ENCODE peak calls at places on chromosomes 3 and 15, in ten cellular contexts. N is transverse colon, Z is caudate nucleus, D is neuronal stem cell, H is astrocyte, W is stomach, L is mammary epithelial cell, O is pancreas, Q is tibial nerve, K is sigmoid colon. E is an unnamed sample.

GRCh38 chr3:43248194-43248593 is 38.1 kb upstream of the SNRK start:
- DNase-seq in N (no peak), Z (peak), D (no peak), H (no peak), W (no peak), L (no peak), O (no peak), Q (no peak), K (no peak), E (no peak)

GRCh38 chr15:36040173-36040572 is 494.2 kb upstream of the DPH6 start:
- DNase-seq in N (no peak), Z (no peak), D (no peak), H (no peak), W (no peak), L (no peak), O (no peak), Q (no peak), K (no peak), E (no peak)

GRCh38 chr3:197680955-197681521 is 55.7 kb downstream of the RUBCN start:
- DNase-seq in N (no peak), Z (no peak), D (no peak), H (no peak), W (no peak), L (no peak), O (peak), Q (no peak), K (no peak), E (no peak)

GRCh38 chr3:192367616-192368015 is 359.7 kb downstream of the FGF12 start:
- DNase-seq in N (no peak), Z (no peak), D (no peak), H (no peak), W (no peak), L (no peak), O (no peak), Q (no peak), K (no peak), E (no peak)

GRCh38 chr3:73656241-73656890 is 31.6 kb upstream of the PDZRN3 start:
- DNase-seq in N (no peak), Z (no peak), D (no peak), H (peak), W (no peak), L (peak), O (no peak), Q (no peak), K (no peak), E (peak)

GRCh38 chr3:141307351-141308059 is 60.8 kb upstream of the ZBTB38 start:
- DNase-seq in N (no peak), Z (no peak), D (no peak), H (no peak), W (no peak), L (no peak), O (no peak), Q (no peak), K (no peak), E (no peak)

GRCh38 chr15:34725565-34725964 is 29.2 kb downstream of the GJD2 start:
- DNase-seq in N (no peak), Z (no peak), D (no peak), H (peak), W (no peak), L (no peak), O (no peak), Q (no peak), K (no peak), E (peak)

GRCh38 chr15:29859293-29859692 is 37.0 kb upstream of the TJP1 start:
- DNase-seq in N (no peak), Z (no peak), D (no peak), H (no peak), W (no peak), L (no peak), O (no peak), Q (no peak), K (no peak), E (no peak)

GRCh38 chr3:120418866-120419490 is 31.8 kb downstream of the FSTL1 start:
- DNase-seq in N (peak), Z (peak), D (peak), H (no peak), W (peak), L (peak), O (peak), Q (no peak), K (no peak), E (no peak)

GRCh38 chr3:170767576-170767941 is 102.4 kb downstream of the RPL22L1 start:
- DNase-seq in N (no peak), Z (no peak), D (no peak), H (no peak), W (no peak), L (no peak), O (no peak), Q (no peak), K (no peak), E (peak)

GRCh38 chr3:124410471-124410870 is 319.8 kb upstream of the UMPS start:
- DNase-seq in N (no peak), Z (no peak), D (no peak), H (peak), W (no peak), L (peak), O (no peak), Q (no peak), K (no peak), E (peak)

GRCh38 chr15:92605225-92605944 is 50.2 kb downstream of the FAM174B start:
- DNase-seq in N (no peak), Z (no peak), D (no peak), H (no peak), W (no peak), L (no peak), O (no peak), Q (no peak), K (no peak), E (no peak)

GRCh38 chr3:62201438-62202035 is 171.8 kb downstream of the FEZF2 start:
- DNase-seq in N (no peak), Z (no peak), D (peak), H (peak), W (no peak), L (peak), O (no peak), Q (no peak), K (no peak), E (peak)

GRCh38 chr15:67700023-67700422 is 125.3 kb upstream of the SKOR1 start:
- DNase-seq in N (no peak), Z (no peak), D (no peak), H (no peak), W (no peak), L (no peak), O (no peak), Q (no peak), K (no peak), E (no peak)

GRCh38 chr3:46892285-46893145 is 15.0 kb downstream of the PTH1R start:
- DNase-seq in N (peak), Z (peak), D (peak), H (peak), W (peak), L (peak), O (peak), Q (peak), K (peak), E (peak)

GRCh38 chr3:46942481-46943236 is 33.9 kb downstream of the CCDC12 start:
- DNase-seq in N (peak), Z (no peak), D (no peak), H (no peak), W (no peak), L (no peak), O (no peak), Q (no peak), K (no peak), E (no peak)

GRCh38 chr15:35618260-35619188 is 72.6 kb upstream of the DPH6 start:
- DNase-seq in N (no peak), Z (no peak), D (no peak), H (peak), W (no peak), L (no peak), O (no peak), Q (no peak), K (no peak), E (peak)

GRCh38 chr3:242986-243706 is 46.6 kb downstream of the CHL1 start:
- DNase-seq in N (no peak), Z (no peak), D (no peak), H (peak), W (no peak), L (no peak), O (no peak), Q (no peak), K (no peak), E (peak)

GRCh38 chr15:40320931-40321371 is 2.5 kb upstream of the INAFM2 start:
- DNase-seq in N (peak), Z (peak), D (no peak), H (no peak), W (peak), L (peak), O (no peak), Q (no peak), K (peak), E (peak)

GRCh38 chr3:188553569-188553968 is 399.6 kb downstream of the LPP start:
- DNase-seq in N (no peak), Z (no peak), D (no peak), H (no peak), W (no peak), L (no peak), O (no peak), Q (no peak), K (no peak), E (no peak)

GRCh38 chr3:56915969-56916586 is 114.3 kb upstream of the ARHGEF3 start:
- DNase-seq in N (peak), Z (no peak), D (no peak), H (no peak), W (peak), L (no peak), O (no peak), Q (no peak), K (no peak), E (no peak)

GRCh38 chr3:99938270-99938955 is 120.8 kb downstream of the CMSS1 start:
- DNase-seq in N (no peak), Z (no peak), D (no peak), H (peak), W (no peak), L (no peak), O (no peak), Q (no peak), K (no peak), E (peak)

GRCh38 chr15:28955686-28956421 is 70.1 kb downstream of the APBA2 start:
- DNase-seq in N (no peak), Z (no peak), D (no peak), H (peak), W (no peak), L (no peak), O (no peak), Q (no peak), K (peak), E (peak)

GRCh38 chr15:79007066-79007465 is 62.2 kb upstream of the CTSH start:
- DNase-seq in N (peak), Z (no peak), D (peak), H (no peak), W (peak), L (no peak), O (no peak), Q (no peak), K (no peak), E (no peak)

GRCh38 chr3:60755094-60755493 is 496.2 kb downstream of the FHIT start:
- DNase-seq in N (no peak), Z (no peak), D (no peak), H (no peak), W (no peak), L (no peak), O (no peak), Q (no peak), K (no peak), E (no peak)

GRCh38 chr3:134449277-134449676 is 36.5 kb downstream of the ANAPC13 start:
- DNase-seq in N (peak), Z (peak), D (no peak), H (no peak), W (peak), L (peak), O (peak), Q (no peak), K (no peak), E (peak)

GRCh38 chr3:194184265-194184751 is 48.4 kb downstream of the HES1 start:
- DNase-seq in N (no peak), Z (no peak), D (peak), H (no peak), W (no peak), L (no peak), O (no peak), Q (no peak), K (no peak), E (no peak)

GRCh38 chr3:126745760-126746394 is 41.8 kb downstream of the CHCHD6 start:
- DNase-seq in N (peak), Z (no peak), D (no peak), H (no peak), W (peak), L (no peak), O (peak), Q (no peak), K (no peak), E (no peak)

GRCh38 chr3:84510007-84510406 is 448.8 kb upstream of the CADM2 start:
- DNase-seq in N (no peak), Z (no peak), D (no peak), H (no peak), W (no peak), L (no peak), O (no peak), Q (no peak), K (no peak), E (no peak)

GRCh38 chr15:90683371-90683770 is 33.8 kb upstream of the BLM start:
- DNase-seq in N (no peak), Z (no peak), D (no peak), H (no peak), W (no peak), L (no peak), O (no peak), Q (no peak), K (no peak), E (no peak)

GRCh38 chr3:851098-851790 is 241.6 kb upstream of the CNTN6 start:
- DNase-seq in N (no peak), Z (no peak), D (no peak), H (no peak), W (no peak), L (peak), O (no peak), Q (no peak), K (no peak), E (no peak)

GRCh38 chr15:77482570-77482969 is 61.9 kb downstream of the HMG20A start:
- DNase-seq in N (no peak), Z (no peak), D (no peak), H (peak), W (no peak), L (no peak), O (no peak), Q (no peak), K (no peak), E (peak)

GRCh38 chr3:49967307-49967706 is 27.4 kb downstream of the RBM6 start:
- DNase-seq in N (no peak), Z (no peak), D (no peak), H (peak), W (no peak), L (no peak), O (no peak), Q (no peak), K (no peak), E (peak)

GRCh38 chr15:94324835-94325767 is 93.7 kb downstream of the MCTP2 start:
- DNase-seq in N (peak), Z (no peak), D (no peak), H (no peak), W (peak), L (no peak), O (no peak), Q (no peak), K (no peak), E (no peak)

GRCh38 chr3:38627956-38628355 is 21.5 kb downstream of the SCN5A start:
- DNase-seq in N (no peak), Z (no peak), D (peak), H (no peak), W (no peak), L (no peak), O (no peak), Q (no peak), K (no peak), E (no peak)

GRCh38 chr3:54165865-54166264 is 43.5 kb downstream of the CACNA2D3 start:
- DNase-seq in N (no peak), Z (no peak), D (no peak), H (no peak), W (no peak), L (no peak), O (no peak), Q (no peak), K (no peak), E (no peak)

GRCh38 chr3:50237133-50237651 is 1.2 kb downstream of the GNAI2 start:
- DNase-seq in N (no peak), Z (no peak), D (no peak), H (no peak), W (no peak), L (peak), O (no peak), Q (no peak), K (no peak), E (peak)

DNA sequence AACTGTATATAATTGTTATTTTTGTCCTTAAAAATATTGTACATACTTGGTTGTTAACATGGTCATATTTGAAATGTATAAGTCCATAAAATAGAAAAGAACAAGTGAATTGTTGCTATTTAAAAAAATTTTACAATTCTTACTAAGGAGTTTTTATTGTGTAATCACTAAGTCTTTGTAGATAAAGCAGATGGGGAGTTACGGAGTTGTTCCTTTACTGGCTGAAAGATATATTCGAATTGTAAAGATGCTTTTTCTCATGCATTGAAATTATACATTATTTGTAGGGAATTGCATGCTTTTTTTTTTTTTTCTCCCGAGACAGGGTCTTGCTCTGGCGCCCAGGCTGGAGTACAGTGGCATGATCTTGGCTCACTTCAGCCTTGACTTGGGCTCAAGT is 10.6 kb downstream of the NFKBIZ start:
- DNase-seq in N (no peak), Z (no peak), D (no peak), H (no peak), W (no peak), L (no peak), O (no peak), Q (no peak), K (no peak), E (no peak)
- H3K27ac ChIP-seq in N (no peak), Z (no peak), D (no peak), H (no peak), W (no peak), L (no peak), O (no peak), Q (no peak), K (no peak), E (no peak)

DNA sequence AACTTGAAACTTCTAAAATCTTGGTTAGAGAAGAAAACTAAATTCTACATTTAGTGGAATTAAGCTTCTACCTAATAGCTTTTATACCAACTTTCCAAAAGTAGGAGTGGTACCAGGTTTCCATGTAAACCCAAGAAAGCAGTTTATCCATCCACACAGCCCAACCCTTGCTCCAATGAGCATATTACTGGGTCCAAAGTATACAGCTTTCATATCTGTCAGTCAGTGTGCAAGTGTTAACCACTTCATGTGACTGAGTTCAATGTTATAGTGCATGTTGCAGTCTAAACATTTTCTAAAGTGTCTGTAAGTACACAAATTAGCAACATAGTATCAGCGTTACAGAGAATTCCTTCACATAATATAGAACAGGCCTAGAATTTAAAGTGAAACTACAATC is 73.2 kb downstream of the C3orf70 start:
- DNase-seq in N (no peak), Z (no peak), D (no peak), H (no peak), W (no peak), L (no peak), O (no peak), Q (no peak), K (no peak), E (no peak)
- H3K27ac ChIP-seq in N (peak), Z (no peak), D (no peak), H (no peak), W (no peak), L (no peak), O (no peak), Q (no peak), K (peak), E (no peak)

DNA sequence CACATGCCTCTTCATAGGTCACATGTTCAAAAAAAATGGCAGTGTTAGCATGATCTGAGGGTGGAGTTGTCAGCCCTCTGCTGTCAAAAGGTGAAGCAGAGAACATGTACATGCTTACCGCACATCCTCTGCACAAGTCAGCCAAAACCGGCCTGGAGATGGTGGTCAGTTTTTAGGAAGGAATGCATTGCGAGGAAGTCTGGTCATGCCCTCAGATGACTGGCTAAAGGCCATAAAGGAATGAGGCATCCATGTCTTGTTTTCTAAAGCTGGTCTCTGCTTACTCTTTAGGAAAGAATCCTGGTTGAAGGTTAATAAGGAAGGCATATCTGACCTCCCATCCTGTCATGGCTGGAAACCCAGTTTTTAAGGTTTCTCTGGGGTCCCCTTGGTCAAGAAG is 292.0 kb upstream of the CCDC54 start:
- DNase-seq in N (no peak), Z (no peak), D (no peak), H (peak), W (no peak), L (no peak), O (no peak), Q (no peak), K (no peak), E (peak)
- H3K27ac ChIP-seq in N (no peak), Z (no peak), D (no peak), H (no peak), W (no peak), L (no peak), O (no peak), Q (no peak), K (no peak), E (no peak)

GRCh38 chr15:65423150-65423976 is 616 bp upstream of the IGDCC4 start:
- DNase-seq in N (no peak), Z (no peak), D (no peak), H (no peak), W (no peak), L (no peak), O (no peak), Q (no peak), K (peak), E (no peak)
- H3K27ac ChIP-seq in N (no peak), Z (no peak), D (peak), H (no peak), W (peak), L (no peak), O (no peak), Q (no peak), K (no peak), E (no peak)

DNA sequence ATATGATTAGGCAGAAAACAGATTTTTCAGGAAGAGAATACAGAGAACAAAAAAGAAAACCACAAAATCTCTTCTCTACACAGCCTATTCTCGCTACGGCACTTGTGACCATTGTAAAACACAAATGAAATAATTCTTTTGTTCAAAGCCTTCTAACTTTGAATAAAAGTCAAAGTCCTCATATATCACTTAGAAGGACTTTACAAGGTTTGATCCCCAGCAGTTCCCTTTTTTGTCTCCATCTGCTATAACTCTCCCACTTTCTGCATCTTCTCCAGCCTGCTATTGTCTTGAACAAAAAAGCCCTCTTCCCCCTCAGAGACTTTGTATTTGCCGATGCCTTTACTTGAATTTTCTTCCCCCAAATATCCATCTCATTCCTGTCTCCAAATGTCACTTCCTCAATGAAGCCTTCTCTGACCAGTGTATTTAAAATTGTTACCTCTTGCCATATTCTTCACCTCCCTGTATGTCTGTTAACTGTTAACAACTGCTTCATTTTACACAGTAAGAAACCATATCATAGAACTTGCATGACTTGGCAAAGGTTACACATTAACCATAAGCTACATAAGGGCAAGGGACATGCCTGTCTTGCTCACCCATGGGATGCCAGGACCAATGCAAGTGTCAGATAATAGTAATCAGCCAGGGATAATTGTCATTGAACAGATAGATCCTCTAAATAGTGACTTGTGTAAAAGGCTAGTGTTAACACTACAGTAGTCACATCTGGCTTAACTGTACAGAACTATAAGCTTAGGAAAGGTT is 122.4 kb downstream of the CBLB start:
- DNase-seq in N (no peak), Z (no peak), D (no peak), H (peak), W (no peak), L (no peak), O (no peak), Q (no peak), K (no peak), E (no peak)
- H3K27ac ChIP-seq in N (peak), Z (no peak), D (no peak), H (no peak), W (peak), L (no peak), O (no peak), Q (peak), K (peak), E (no peak)

DNA sequence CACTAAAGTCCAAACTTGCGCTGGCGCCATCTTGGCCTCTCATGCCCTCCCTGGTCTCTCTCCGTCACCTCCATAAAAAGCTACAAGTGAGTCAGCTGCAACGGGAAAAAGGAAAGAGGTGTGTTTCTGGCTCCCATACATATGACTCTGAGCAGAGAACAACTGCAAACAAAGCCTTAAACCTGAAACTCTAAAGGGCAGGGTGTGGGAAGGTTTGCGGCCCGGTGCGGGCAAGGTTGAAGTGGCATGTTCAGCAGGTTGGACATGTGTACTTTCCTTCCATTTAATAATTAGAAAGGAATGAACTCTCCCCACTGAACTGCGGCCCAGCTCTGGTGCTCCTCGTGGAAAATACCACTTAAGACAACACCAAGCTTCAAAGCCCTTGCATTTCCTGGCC is 59.0 kb upstream of the PPARG start:
- DNase-seq in N (peak), Z (no peak), D (no peak), H (peak), W (peak), L (peak), O (no peak), Q (no peak), K (no peak), E (no peak)
- H3K27ac ChIP-seq in N (peak), Z (no peak), D (no peak), H (no peak), W (peak), L (no peak), O (no peak), Q (no peak), K (no peak), E (no peak)